ENCODE peak calls at places on chromosomes 4 and X, in seven cellular contexts. J, G, C, B, X, U and Z are unnamed samples.
A peak's percentile ranks its signal among the peaks of the same experiment; 100 is the strongest.

GRCh38 chrX:7759832-7760231 is 83.1 kb upstream of the VCX start:
- DNase-seq in J (no peak), G (no peak), C (no peak), B (no peak), X (no peak), U (no peak), Z (no peak)

GRCh38 chrX:17700976-17701375 is 36.3 kb upstream of the SCML1 start:
- DNase-seq in U (no peak), G (no peak), X (no peak), C (no peak), J (no peak), B (no peak), Z (no peak)

GRCh38 chr4:24266951-24267577 is 317.3 kb downstream of the DHX15 start:
- DNase-seq in J (peak; percentile 43), U (no peak), B (no peak), G (no peak), X (no peak), C (no peak), Z (no peak)

GRCh38 chrX:1261285-1261684 is 7.3 kb upstream of the CSF2RA start:
- DNase-seq in G (no peak), B (no peak), C (no peak), J (no peak), X (no peak), U (no peak), Z (no peak)

GRCh38 chrX:72105436-72105835 is 26.3 kb downstream of the RTL5 start:
- DNase-seq in X (peak; percentile 47), U (peak; percentile 56), G (peak; percentile 73), C (no peak), B (no peak), J (no peak), Z (no peak)

GRCh38 chr4:142614621-142615323 is 231.3 kb downstream of the INPP4B start:
- DNase-seq in C (no peak), J (peak; percentile 86), G (no peak), B (no peak), X (no peak), U (no peak), Z (no peak)

GRCh38 chrX:18701621-18702361 is 5.7 kb upstream of the PPEF1 start:
- DNase-seq in C (no peak), J (peak; percentile 13), X (no peak), B (no peak), U (no peak), G (no peak), Z (no peak)

GRCh38 chrX:64536740-64537139 is 141.5 kb upstream of the MTMR8 start:
- DNase-seq in X (no peak), J (no peak), U (no peak), G (no peak), B (no peak), C (no peak), Z (no peak)

GRCh38 chrX:9847071-9847470 is 60.8 kb downstream of the SHROOM2 start:
- DNase-seq in X (no peak), B (no peak), G (no peak), C (no peak), U (no peak), J (peak; percentile 81), Z (peak; percentile 26)

GRCh38 chr4:68951078-68951805 is at the start of gene UGT2A3:
- DNase-seq in C (no peak), J (no peak), X (no peak), B (no peak), G (no peak), U (no peak), Z (no peak)

GRCh38 chr4:26746742-26747351 is 113.8 kb upstream of the STIM2 start:
- DNase-seq in G (peak; percentile 72), U (no peak), B (no peak), X (no peak), C (no peak), J (no peak), Z (no peak)

GRCh38 chr4:72305080-72305479 is 263.9 kb downstream of the ADAMTS3 start:
- DNase-seq in B (no peak), X (no peak), C (no peak), J (no peak), G (no peak), U (no peak), Z (no peak)

GRCh38 chr4:103482893-103483292 is 236.9 kb downstream of the TACR3 start:
- DNase-seq in B (no peak), G (no peak), U (no peak), J (no peak), X (no peak), C (no peak), Z (no peak)

GRCh38 chrX:49176421-49177326 is 5.0 kb downstream of the PLP2 start:
- DNase-seq in U (no peak), J (no peak), G (no peak), X (no peak), B (no peak), C (no peak), Z (no peak)